ENCODE peak calls at places on chromosomes 13 and 19, in seven cellular contexts. L is cardiac fibroblast, S is endodermal cell, Z is ascending aorta, V is choroid plexus epithelial cell, Y is AG10803, O is colonic mucosa. F is an unnamed sample.

GRCh38 chr13:100195568-100195967 is 106.7 kb downstream of the PCCA start:
- DNase-seq in O (no peak), Y (no peak), V (no peak), L (no peak), Z (no peak), S (no peak), F (no peak)

GRCh38 chr13:49649244-49649962 is 21.1 kb downstream of the ARL11 start:
- DNase-seq in S (no peak), Y (peak), Z (no peak), V (peak), L (peak), O (no peak), F (peak)

GRCh38 chr13:22648325-22648758 is 532.4 kb upstream of the SGCG start:
- DNase-seq in L (no peak), O (no peak), Y (no peak), Z (no peak), S (peak), V (no peak), F (no peak)

GRCh38 chr19:35039881-35040456 is 1.6 kb upstream of the HPN start:
- DNase-seq in V (no peak), Y (no peak), Z (no peak), L (no peak), O (no peak), S (no peak), F (no peak)

GRCh38 chr13:25300861-25301346 is 521 bp upstream of the NUP58 start:
- DNase-seq in S (peak), O (peak), V (peak), Y (peak), Z (no peak), L (no peak), F (peak)

GRCh38 chr19:6354098-6354674 is 7.1 kb upstream of the CLPP start:
- DNase-seq in Z (no peak), V (peak), S (no peak), O (no peak), L (peak), Y (peak), F (peak)

GRCh38 chr19:7255119-7255518 is 39.1 kb downstream of the INSR start:
- DNase-seq in O (no peak), Z (no peak), V (no peak), L (no peak), Y (no peak), S (no peak), F (no peak)

GRCh38 chr19:4360081-4360569 is 16.8 kb downstream of the MPND start:
- DNase-seq in Z (no peak), V (no peak), Y (no peak), L (no peak), S (no peak), O (no peak), F (no peak)

GRCh38 chr19:45505151-45505995 is 1.9 kb upstream of the VASP start:
- DNase-seq in Z (no peak), L (peak), Y (no peak), V (peak), O (no peak), S (no peak), F (peak)

GRCh38 chr19:19595171-19595701 is 23.3 kb downstream of the PBX4 start:
- DNase-seq in Z (no peak), O (no peak), L (peak), V (peak), S (no peak), Y (peak), F (peak)

GRCh38 chr19:55704494-55705245 is 29.6 kb downstream of the EPN1 start:
- DNase-seq in S (peak), V (no peak), Z (no peak), L (no peak), Y (no peak), O (no peak), F (no peak)

GRCh38 chr13:28744091-28744536 is 25.3 kb upstream of the SLC46A3 start:
- DNase-seq in Y (peak), O (no peak), V (peak), S (peak), Z (no peak), L (peak), F (peak)

GRCh38 chr19:57320180-57321084 is at the start of gene ZNF543:
- DNase-seq in Z (peak), V (peak), S (peak), O (peak), L (peak), Y (peak), F (peak)

GRCh38 chr13:47858678-47859050 is 142.4 kb downstream of the SUCLA2 start:
- DNase-seq in Y (peak), S (no peak), O (no peak), V (peak), Z (no peak), L (peak), F (peak)

GRCh38 chr13:113049981-113050380 is 55.6 kb upstream of the F7 start:
- DNase-seq in S (no peak), Z (no peak), Y (peak), V (no peak), L (no peak), O (no peak), F (no peak)

GRCh38 chr19:45166723-45167252 is 6.0 kb upstream of the NKPD1 start:
- DNase-seq in Z (no peak), L (no peak), Y (no peak), V (no peak), S (peak), O (no peak), F (no peak)

GRCh38 chr13:19960673-19961015 is 2.1 kb downstream of the ZMYM2 start:
- DNase-seq in O (no peak), S (no peak), V (peak), L (no peak), Z (no peak), Y (no peak), F (peak)

GRCh38 chr13:36817996-36818395 is 1.0 kb upstream of the RFXAP start:
- DNase-seq in S (no peak), L (no peak), Z (no peak), V (no peak), Y (no peak), O (no peak), F (no peak)
- TF ChIP-seq CTCF in S (peak), L (no peak), Z (no peak), V (no peak), Y (no peak), O (no peak), F (no peak)

GRCh38 chr13:67880916-67881315 is 650.8 kb upstream of the PCDH9 start:
- DNase-seq in Z (no peak), O (no peak), V (peak), S (no peak), Y (no peak), L (no peak), F (no peak)

GRCh38 chr13:67878376-67878775 is 648.2 kb upstream of the PCDH9 start:
- DNase-seq in O (no peak), S (no peak), L (no peak), V (no peak), Y (no peak), Z (no peak), F (no peak)

GRCh38 chr13:67877031-67877430 is 646.9 kb upstream of the PCDH9 start:
- DNase-seq in L (no peak), O (no peak), Y (no peak), V (no peak), Z (no peak), S (no peak), F (no peak)
- H3K4me3 ChIP-seq in L (no peak), O (no peak), Y (no peak), V (no peak), Z (no peak), S (no peak), F (no peak)

DNA sequence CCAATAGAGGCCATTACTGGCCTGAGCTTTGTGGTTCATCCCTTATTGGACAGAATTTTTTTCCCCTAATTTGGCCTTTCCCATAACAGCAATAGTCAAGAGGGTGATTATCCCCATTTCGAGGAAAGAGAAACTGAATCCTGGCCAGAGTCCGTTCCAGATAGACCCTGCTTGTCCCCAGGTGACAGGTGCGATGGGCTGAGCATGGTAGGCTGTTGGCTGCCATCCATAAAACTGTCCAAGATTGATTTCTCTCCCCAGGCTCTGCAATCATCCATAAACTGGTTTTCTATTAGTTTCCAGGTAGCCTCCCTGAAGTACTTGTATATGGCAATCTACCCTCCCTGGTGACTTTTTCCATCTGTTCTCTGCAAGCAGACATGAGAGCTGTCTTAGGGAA is 25.4 kb downstream of the SERP2 start:
- DNase-seq in S (no peak), Z (no peak), O (no peak), L (no peak), V (no peak), Y (no peak), F (no peak)
- TF ChIP-seq CTCF in S (no peak), Z (no peak), O (no peak), L (no peak), V (no peak), Y (no peak), F (no peak)

GRCh38 chr19:10517760-10518443 is 655 bp upstream of the S1PR5 start:
- DNase-seq in O (no peak), Y (peak), S (peak), V (peak), Z (no peak), L (peak), F (peak)
- H3K4me3 ChIP-seq in O (peak), Y (peak), S (peak), V (peak), Z (peak), L (peak), F (peak)

DNA sequence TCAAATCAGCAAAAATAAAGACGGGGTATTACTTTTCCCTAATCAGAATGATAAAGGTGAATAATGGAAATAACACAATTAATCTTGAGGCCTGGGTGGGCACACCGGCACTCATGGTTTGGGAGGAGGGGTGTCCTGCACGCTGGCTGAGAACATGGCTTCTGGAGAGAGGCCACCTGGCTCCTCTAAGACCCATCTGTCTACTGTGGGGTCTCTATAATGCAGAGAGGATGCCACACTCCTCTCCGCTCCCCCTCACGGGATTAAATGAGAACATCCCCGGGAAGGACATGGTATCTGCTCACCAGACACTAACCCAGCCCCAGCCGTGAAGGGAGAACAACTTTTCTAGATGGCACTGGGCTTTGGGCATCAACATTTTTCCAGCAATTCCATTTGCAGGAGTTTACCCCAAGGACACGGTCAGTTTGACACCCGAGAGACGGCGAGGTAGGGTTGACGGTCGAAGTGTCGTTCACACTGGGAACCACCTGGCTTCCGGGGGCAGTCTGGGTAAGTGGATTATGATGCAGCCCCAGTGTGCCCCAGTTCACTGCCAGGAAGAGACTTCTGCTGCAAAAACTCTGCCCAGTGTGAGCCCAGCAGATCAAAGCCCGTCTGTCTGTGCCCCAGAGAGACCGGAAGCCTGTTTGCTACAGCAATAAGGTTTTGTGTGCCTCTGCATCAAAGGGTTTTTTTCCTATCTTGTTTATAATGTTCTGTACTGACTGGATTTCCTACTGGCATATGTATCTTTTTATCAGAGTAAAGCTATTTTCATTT is 56.6 kb downstream of the CEBPG start:
- DNase-seq in Y (no peak), Z (no peak), V (no peak), L (no peak), S (no peak), O (no peak), F (no peak)
- TF ChIP-seq CTCF in Y (no peak), Z (no peak), V (no peak), L (no peak), S (no peak), O (no peak), F (no peak)

GRCh38 chr13:67223024-67223423 is 7.1 kb downstream of the PCDH9 start:
- DNase-seq in S (no peak), O (no peak), L (peak), Z (no peak), V (peak), Y (peak), F (peak)

GRCh38 chr13:67221630-67222226 is 8.4 kb downstream of the PCDH9 start:
- DNase-seq in V (no peak), O (no peak), Y (no peak), Z (no peak), L (peak), S (no peak), F (no peak)

GRCh38 chr13:67224148-67224846 is 5.8 kb downstream of the PCDH9 start:
- DNase-seq in O (peak), Z (no peak), V (peak), S (peak), Y (peak), L (peak), F (peak)

GRCh38 chr13:67225252-67226159 is 4.6 kb downstream of the PCDH9 start:
- DNase-seq in Y (no peak), Z (no peak), L (no peak), S (no peak), O (no peak), V (no peak), F (no peak)

DNA sequence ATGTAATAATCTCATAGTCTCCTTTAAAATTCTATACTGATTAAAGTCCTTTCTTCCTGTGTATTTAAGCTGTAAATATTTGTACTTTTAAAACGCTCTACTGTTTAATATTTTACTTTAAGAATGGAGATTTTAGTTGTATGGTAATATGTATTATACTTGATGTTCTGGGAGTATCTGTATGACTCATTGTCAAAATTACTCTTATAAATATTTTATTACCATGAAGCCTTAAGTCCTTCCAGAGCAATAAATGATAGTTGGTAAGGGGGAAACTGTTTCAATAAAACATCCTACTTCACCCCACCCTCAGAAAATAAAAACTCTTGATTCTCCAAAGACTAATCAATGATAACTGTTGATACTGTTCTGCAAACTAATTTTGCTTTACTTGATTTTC is 6.4 kb downstream of the PCDH9 start:
- DNase-seq in O (no peak), Z (no peak), S (no peak), Y (no peak), L (no peak), V (no peak), F (peak)
- H3K4me3 ChIP-seq in O (no peak), Z (no peak), S (no peak), Y (no peak), L (no peak), V (peak), F (peak)

GRCh38 chr13:52411629-52412028 is 5.7 kb upstream of the THSD1 start:
- DNase-seq in L (no peak), Y (peak), S (no peak), O (no peak), Z (no peak), V (peak), F (peak)
- TF ChIP-seq CTCF in L (no peak), Y (no peak), S (no peak), O (no peak), Z (no peak), V (no peak), F (no peak)

DNA sequence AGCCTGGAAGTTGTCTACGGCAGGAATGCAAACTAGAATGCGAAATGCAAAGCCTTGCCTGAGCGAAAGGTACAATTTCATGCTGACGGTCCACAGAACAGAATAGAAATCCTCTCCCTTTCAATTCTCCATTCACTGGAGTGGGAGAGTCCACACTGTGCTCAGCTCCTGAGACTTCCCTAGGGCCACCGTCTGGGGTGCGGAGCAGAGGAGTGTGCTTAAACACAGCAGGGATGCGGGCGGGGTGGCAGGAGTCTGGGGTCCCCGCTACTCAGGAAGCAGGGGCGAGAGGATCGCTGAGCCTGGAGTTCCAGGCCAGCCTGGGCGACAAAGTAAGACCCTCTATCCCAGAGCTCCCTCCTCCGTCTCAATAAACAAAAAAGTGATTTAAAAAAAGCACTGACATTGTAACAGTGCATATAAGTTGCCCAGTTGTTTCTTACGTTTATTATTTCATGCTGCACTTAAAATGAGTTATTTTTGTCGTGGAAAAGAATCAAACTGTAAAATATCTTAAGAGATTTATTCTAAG is 614 bp upstream of the ZNF816 start:
- DNase-seq in Z (no peak), O (peak), Y (no peak), V (no peak), S (peak), L (no peak), F (no peak)
- H3K4me3 ChIP-seq in Z (peak), O (peak), Y (peak), V (peak), S (peak), L (peak), F (peak)

GRCh38 chr19:31436121-31436776 is 87.0 kb upstream of the TSHZ3 start:
- DNase-seq in O (no peak), Z (no peak), V (peak), L (peak), S (no peak), Y (peak), F (no peak)
- TF ChIP-seq CTCF in O (no peak), Z (no peak), V (peak), L (no peak), S (no peak), Y (no peak), F (no peak)

GRCh38 chr13:82654851-82655517 is 1227.3 kb downstream of the SLITRK1 start:
- DNase-seq in Y (peak), O (peak), L (peak), V (peak), S (no peak), Z (peak), F (peak)
- H3K4me3 ChIP-seq in Y (no peak), O (no peak), L (no peak), V (no peak), S (no peak), Z (no peak), F (no peak)